ENCODE peak calls at places on chromosomes 3 and 15, in ten cellular contexts. A is GM13976; T is CD8-positive, alpha-beta memory T cell; I is T-helper 17 cell; O is MCF 10A; Z is NCI-H345; Y is T-helper 9 cell; J is fibroblast of the conjunctiva; E is HepG2; Q is amygdala. L is an unnamed sample.

GRCh38 chr15:76060098-76060989 is 559 bp downstream of the TMEM266 start:
- DNase-seq in A (no peak), Z (no peak), I (peak; percentile 19), Q (no peak), E (no peak), J (no peak), O (no peak), T (no peak), Y (peak; percentile 5), L (peak; percentile 34)

GRCh38 chr15:99618941-99619411 is 53.2 kb downstream of the MEF2A start:
- DNase-seq in A (no peak), J (peak; percentile 5), O (peak; percentile 28), T (no peak), Z (no peak), Q (no peak), Y (no peak), E (no peak), I (no peak), L (no peak)

GRCh38 chr3:141392416-141392815 is 24.1 kb downstream of the ZBTB38 start:
- DNase-seq in T (no peak), I (no peak), E (no peak), Y (no peak), A (no peak), J (no peak), O (no peak), Z (no peak), Q (no peak), L (no peak)

GRCh38 chr15:89364341-89364740 is 29.7 kb upstream of the POLG start:
- DNase-seq in A (no peak), O (peak; percentile 43), Q (no peak), T (no peak), J (no peak), E (no peak), I (no peak), Y (no peak), Z (peak; percentile 32), L (no peak)

GRCh38 chr15:88509321-88509720 is 37.2 kb downstream of the DET1 start:
- DNase-seq in J (no peak), Y (no peak), I (no peak), Z (no peak), E (no peak), Q (no peak), A (no peak), O (no peak), T (no peak), L (no peak)

GRCh38 chr15:50996641-50997040 is 88.2 kb downstream of the AP4E1 start:
- DNase-seq in Y (no peak), T (no peak), I (no peak), Q (no peak), A (no peak), O (no peak), J (no peak), Z (no peak), E (no peak), L (no peak)

GRCh38 chr15:79978260-79978659 is 7.3 kb upstream of the BCL2A1 start:
- DNase-seq in Q (no peak), J (no peak), I (no peak), T (no peak), A (no peak), O (no peak), Z (no peak), E (no peak), Y (no peak), L (no peak)

GRCh38 chr3:24086597-24087369 is 141.7 kb downstream of the NR1D2 start:
- DNase-seq in A (no peak), Y (no peak), T (no peak), Z (peak; percentile 93), J (no peak), Q (no peak), E (peak; percentile 16), I (no peak), O (no peak), L (no peak)

GRCh38 chr3:80688814-80689213 is 921.0 kb upstream of the ROBO1 start:
- DNase-seq in Z (peak; percentile 33), A (no peak), E (peak; percentile 19), I (no peak), O (peak; percentile 34), Q (no peak), J (peak; percentile 35), Y (no peak), T (no peak), L (no peak)

GRCh38 chr3:17456650-17457049 is 285.8 kb downstream of the TBC1D5 start:
- DNase-seq in O (no peak), I (no peak), Y (no peak), J (no peak), Z (no peak), E (no peak), A (no peak), T (no peak), Q (no peak), L (no peak)

GRCh38 chr3:87801409-87801808 is 257.4 kb downstream of the CGGBP1 start:
- DNase-seq in O (no peak), T (no peak), Y (no peak), A (no peak), E (no peak), Q (no peak), Z (no peak), J (no peak), I (no peak), L (no peak)

GRCh38 chr15:78907577-78907976 is 34.9 kb downstream of the MORF4L1 start:
- DNase-seq in A (no peak), Q (no peak), T (no peak), J (no peak), Y (no peak), Z (no peak), I (no peak), O (no peak), E (peak; percentile 31), L (no peak)

GRCh38 chr3:62954579-62954978 is 79.4 kb upstream of the CADPS start:
- DNase-seq in E (no peak), J (no peak), I (no peak), T (no peak), O (no peak), Q (no peak), A (no peak), Z (no peak), Y (no peak), L (no peak)

GRCh38 chr3:38834110-38834509 is 18.1 kb upstream of the SCN10A start:
- DNase-seq in A (no peak), I (no peak), Q (no peak), J (peak; percentile 75), T (no peak), Y (no peak), E (peak; percentile 50), O (peak; percentile 69), Z (no peak), L (no peak)

L was measured in GM13977.